ENCODE peak calls at places on chromosomes 6 and 20, in nine cellular contexts. B, F, Y, X, P, C, S, Q and I are unnamed samples.

GRCh38 chr6:161031721-161032495 is 40.3 kb downstream of the MAP3K4 start:
- DNase-seq in C (no peak), P (peak), S (no peak), F (no peak), Q (no peak), Y (no peak), X (no peak), B (peak), I (peak)

GRCh38 chr6:169445661-169446581 is 192.3 kb upstream of the THBS2 start:
- DNase-seq in F (peak), Y (peak), S (no peak), B (no peak), P (no peak), C (no peak), Q (no peak), X (no peak), I (no peak)

GRCh38 chr20:3839328-3839727 is 7.3 kb upstream of the MAVS start:
- DNase-seq in Y (no peak), C (no peak), F (no peak), Q (no peak), P (no peak), S (no peak), X (no peak), B (no peak), I (no peak)

GRCh38 chr20:59820204-59821041 is 113.0 kb downstream of the SYCP2 start:
- DNase-seq in X (no peak), C (no peak), B (no peak), F (peak), P (peak), Q (no peak), Y (peak), S (peak), I (peak)

GRCh38 chr20:63399596-63400375 is 38.6 kb upstream of the CHRNA4 start:
- DNase-seq in F (no peak), Q (no peak), S (no peak), Y (no peak), C (no peak), X (no peak), B (no peak), P (no peak), I (no peak)

GRCh38 chr6:33851959-33852358 is 48.2 kb upstream of the MLN start:
- DNase-seq in Q (no peak), X (no peak), B (peak), F (peak), S (no peak), Y (no peak), C (peak), P (no peak), I (peak)

GRCh38 chr20:9515761-9516657 is 1.6 kb downstream of the LAMP5 start:
- DNase-seq in X (no peak), P (no peak), C (no peak), F (no peak), Y (no peak), B (no peak), S (no peak), Q (no peak), I (no peak)

GRCh38 chr6:111646034-111646433 is 40.4 kb upstream of the TRAF3IP2 start:
- DNase-seq in Q (no peak), B (no peak), F (no peak), S (no peak), Y (no peak), C (no peak), X (no peak), P (no peak), I (no peak)

GRCh38 chr20:7980332-7981046 is 39.1 kb downstream of the TMX4 start:
- DNase-seq in X (no peak), Y (no peak), S (no peak), P (peak), F (peak), Q (no peak), C (peak), B (peak), I (peak)

GRCh38 chr6:13604135-13604534 is 11.0 kb upstream of the NOL7 start:
- DNase-seq in S (no peak), X (no peak), Y (no peak), C (no peak), B (no peak), F (no peak), P (no peak), Q (no peak), I (no peak)

GRCh38 chr20:37564388-37565133 is 36.9 kb upstream of the BLCAP start:
- DNase-seq in Y (peak), F (peak), P (peak), B (peak), S (peak), C (peak), X (peak), Q (peak), I (peak)

GRCh38 chr6:21083708-21084107 is 509.8 kb upstream of the SOX4 start:
- DNase-seq in C (no peak), S (no peak), F (no peak), Y (no peak), X (no peak), P (no peak), B (no peak), Q (no peak), I (no peak)